ENCODE peak calls at places on chromosomes 2 and 18, in eight cellular contexts. X is hippocampal formation; O is activated effector memory CD4-positive, alpha-beta T cell treated with anti-CD3 and anti-CD28 coated beads, Interleukin-2, amount 50 U/mL, for 16 hours; U is IMR-90; B is dorsolateral prefrontal cortex; G is neural crest cell; L is posterior vena cava; P is stomach. R is an unnamed sample.
A peak's percentile ranks its signal among the peaks of the same experiment; 100 is the strongest.

GRCh38 chr18:5895300-5895885 is at the start of gene TMEM200C:
- DNase-seq in L (peak; percentile 78), P (no peak), O (no peak), B (peak; percentile 23), U (peak; percentile 43), G (peak; percentile 56), X (no peak), R (peak; percentile 67)

GRCh38 chr18:22678486-22678885 is 254.6 kb upstream of the RBBP8 start:
- DNase-seq in O (no peak), L (no peak), X (no peak), B (no peak), P (peak; percentile 69), U (no peak), G (no peak), R (no peak)

GRCh38 chr2:84900951-84901350 is 4.5 kb upstream of the TMSB10 start:
- DNase-seq in U (no peak), O (no peak), X (no peak), P (no peak), G (no peak), L (no peak), B (no peak), R (no peak)

GRCh38 chr2:31335921-31336570 is 78.5 kb downstream of the XDH start:
- DNase-seq in P (no peak), B (no peak), X (no peak), G (no peak), L (no peak), O (no peak), U (peak; percentile 86), R (no peak)

GRCh38 chr2:130336877-130337734 is 5.6 kb upstream of the IMP4 start:
- DNase-seq in U (peak; percentile 77), G (peak; percentile 88), L (no peak), B (peak; percentile 90), P (peak; percentile 90), X (peak; percentile 43), O (peak; percentile 87), R (peak; percentile 70)

GRCh38 chr2:152740743-152741328 is 22.4 kb downstream of the ARL6IP6 start:
- DNase-seq in L (no peak), X (no peak), B (no peak), P (no peak), O (no peak), G (no peak), U (peak; percentile 72), R (peak; percentile 63)

GRCh38 chr18:63206433-63207153 is 113.0 kb downstream of the BCL2 start:
- DNase-seq in O (no peak), G (no peak), B (no peak), U (no peak), P (no peak), X (no peak), L (no peak), R (no peak)

GRCh38 chr2:125630377-125630776 is 1025.6 kb upstream of the GYPC start:
- DNase-seq in X (no peak), L (no peak), U (no peak), P (no peak), G (no peak), B (no peak), O (no peak), R (no peak)

GRCh38 chr2:121472465-121472993 is 58.2 kb upstream of the RNU4ATAC start:
- DNase-seq in U (no peak), X (no peak), O (no peak), L (no peak), P (no peak), B (no peak), G (no peak), R (no peak)

GRCh38 chr2:189648846-189649529 is 12.3 kb upstream of the ASNSD1 start:
- DNase-seq in U (peak; percentile 83), P (no peak), G (no peak), L (no peak), X (no peak), B (no peak), O (no peak), R (no peak)

GRCh38 chr2:238143239-238143951 is 4.9 kb downstream of the KLHL30 start:
- DNase-seq in X (no peak), L (no peak), G (no peak), O (peak; percentile 67), U (peak; percentile 47), B (no peak), P (no peak), R (no peak)

GRCh38 chr2:192098814-192099491 is 95.8 kb downstream of the TMEFF2 start:
- DNase-seq in B (no peak), P (no peak), X (no peak), U (no peak), L (no peak), O (no peak), G (no peak), R (no peak)

GRCh38 chr2:217970206-217970605 is 32.6 kb downstream of the TNS1 start:
- DNase-seq in O (no peak), X (no peak), L (no peak), U (peak; percentile 40), P (no peak), G (no peak), B (no peak), R (no peak)

GRCh38 chr18:28113271-28114023 is 63.5 kb downstream of the CDH2 start:
- DNase-seq in G (no peak), L (no peak), U (peak; percentile 28), X (no peak), B (no peak), O (no peak), P (no peak), R (no peak)

GRCh38 chr2:26011990-26012856 is 21.7 kb upstream of the RAB10 start:
- DNase-seq in O (no peak), G (no peak), U (peak; percentile 81), L (no peak), X (no peak), B (no peak), P (peak; percentile 80), R (no peak)

GRCh38 chr2:113136828-113137775 is 9.7 kb downstream of the IL1RN start:
- DNase-seq in L (no peak), B (no peak), U (peak; percentile 42), G (peak; percentile 60), P (peak; percentile 55), O (no peak), X (no peak), R (peak; percentile 32)

GRCh38 chr2:119383410-119384140 is 16.8 kb downstream of the DBI start:
- DNase-seq in P (peak; percentile 80), U (no peak), L (no peak), X (no peak), G (no peak), B (peak; percentile 53), O (no peak), R (no peak)

GRCh38 chr2:64792995-64793639 is 139.4 kb upstream of the SERTAD2 start:
- DNase-seq in U (peak; percentile 53), B (no peak), G (no peak), O (no peak), L (no peak), P (no peak), X (no peak), R (no peak)

GRCh38 chr2:192604295-192604694 is 409.6 kb upstream of the TMEFF2 start:
- DNase-seq in G (no peak), X (no peak), U (no peak), P (no peak), O (no peak), B (no peak), L (no peak), R (no peak)

GRCh38 chr2:69453475-69454129 is 16.4 kb upstream of the NFU1 start:
- DNase-seq in B (no peak), U (no peak), G (no peak), O (no peak), P (no peak), X (no peak), L (no peak), R (no peak)

GRCh38 chr2:166573393-166573792 is 79.3 kb upstream of the SCN7A start:
- DNase-seq in O (no peak), B (no peak), X (no peak), P (no peak), G (no peak), U (peak; percentile 77), L (no peak), R (no peak)

GRCh38 chr18:24488824-24489493 is 28.5 kb downstream of the HRH4 start:
- DNase-seq in X (no peak), P (no peak), O (no peak), G (peak; percentile 33), U (peak; percentile 41), L (no peak), B (no peak), R (peak; percentile 40)

GRCh38 chr18:36527025-36527424 is 229.5 kb downstream of the FHOD3 start:
- DNase-seq in O (no peak), X (no peak), P (no peak), L (no peak), U (peak; percentile 30), B (no peak), G (no peak), R (no peak)

GRCh38 chr2:45220227-45220626 is 211.0 kb upstream of the SIX2 start:
- DNase-seq in B (no peak), P (no peak), X (no peak), G (no peak), U (no peak), O (no peak), L (no peak), R (peak; percentile 64)

GRCh38 chr2:241922396-241922795 is 52.9 kb downstream of the RTP5 start:
- DNase-seq in U (no peak), L (peak; percentile 28), G (no peak), P (peak; percentile 14), B (no peak), X (no peak), O (no peak), R (no peak)

GRCh38 chr2:202056611-202057010 is 16.4 kb upstream of the KIAA2012 start:
- DNase-seq in U (peak; percentile 51), B (no peak), X (no peak), O (no peak), G (no peak), P (no peak), L (no peak), R (no peak)